ENCODE peak calls at places on chromosomes 2 and 18, in nine cellular contexts. S is psoas muscle, L is left ventricle myocardium inferior, G is fibroblast of mammary gland, V is choroid plexus epithelial cell, J is heart right ventricle, N is PC-3, E is epithelial cell of proximal tubule, I is A549. Z is an unnamed sample.

GRCh38 chr2:236972491-236973379 is 113.0 kb upstream of the COPS8 start:
- DNase-seq in E (peak), S (peak), V (peak), I (peak), G (peak), N (peak), L (peak), J (no peak), Z (peak)

GRCh38 chr2:21333249-21333648 is 209.5 kb downstream of the TDRD15 start:
- DNase-seq in L (no peak), S (no peak), N (no peak), V (no peak), J (no peak), G (no peak), E (no peak), I (no peak), Z (no peak)

GRCh38 chr2:126866451-126866850 is 32.2 kb upstream of the TEX51 start:
- DNase-seq in S (no peak), J (no peak), I (no peak), L (no peak), G (no peak), E (no peak), N (no peak), V (no peak), Z (no peak)

GRCh38 chr18:39872566-39872965 is 2082.5 kb upstream of the PIK3C3 start:
- DNase-seq in J (no peak), L (no peak), I (no peak), E (no peak), S (no peak), V (no peak), N (no peak), G (no peak), Z (no peak)

GRCh38 chr2:231351648-231352047 is 43.9 kb upstream of the B3GNT7 start:
- DNase-seq in J (no peak), L (no peak), I (no peak), G (no peak), S (no peak), E (no peak), N (peak), V (no peak), Z (no peak)

GRCh38 chr2:191908874-191909273 is 62.0 kb upstream of the CAVIN2 start:
- DNase-seq in E (no peak), G (no peak), V (no peak), L (no peak), N (no peak), I (no peak), J (no peak), S (no peak), Z (no peak)

GRCh38 chr2:241993386-241994005 is 124.0 kb downstream of the RTP5 start:
- DNase-seq in L (no peak), V (no peak), N (no peak), E (no peak), I (no peak), S (no peak), G (no peak), J (no peak), Z (no peak)

GRCh38 chr2:74739129-74739528 is 85.1 kb downstream of the SEMA4F start:
- DNase-seq in L (no peak), S (no peak), E (no peak), V (no peak), J (no peak), I (no peak), N (peak), G (no peak), Z (no peak)

GRCh38 chr18:73340135-73340934 is 472.5 kb upstream of the NETO1 start:
- DNase-seq in L (no peak), G (peak), S (no peak), N (peak), V (peak), I (no peak), E (peak), J (no peak), Z (peak)

GRCh38 chr2:47899915-47900314 is 6.4 kb downstream of the FBXO11 start:
- DNase-seq in N (no peak), J (no peak), G (no peak), L (no peak), S (no peak), E (no peak), V (no peak), I (no peak), Z (no peak)

GRCh38 chr2:114368705-114369104 is 73.7 kb upstream of the DPP10 start:
- DNase-seq in J (no peak), E (no peak), V (peak), G (peak), L (no peak), N (no peak), S (no peak), I (no peak), Z (no peak)

GRCh38 chr2:46643951-46644350 is 164.6 kb downstream of the TMEM247 start:
- DNase-seq in L (no peak), I (no peak), V (no peak), G (no peak), N (peak), J (no peak), E (no peak), S (no peak), Z (no peak)

GRCh38 chr18:78554944-78555608 is 424.5 kb upstream of the SALL3 start:
- DNase-seq in E (no peak), G (no peak), I (no peak), N (no peak), J (no peak), L (no peak), V (no peak), S (no peak), Z (no peak)

GRCh38 chr18:32289480-32290075 is 99.7 kb downstream of the MEP1B start:
- DNase-seq in N (peak), E (no peak), V (peak), G (peak), J (peak), L (no peak), I (peak), S (no peak), Z (peak)

GRCh38 chr2:26080356-26080755 is 46.5 kb downstream of the RAB10 start:
- DNase-seq in V (peak), I (no peak), E (no peak), J (no peak), L (no peak), S (no peak), G (no peak), N (peak), Z (no peak)

GRCh38 chr2:132282911-132283310 is 121.2 kb upstream of the ANKRD30BL start:
- DNase-seq in I (no peak), E (no peak), J (no peak), G (no peak), L (no peak), V (no peak), N (no peak), S (no peak), Z (no peak)

GRCh38 chr2:20148841-20149702 is 75.9 kb downstream of the SDC1 start:
- DNase-seq in G (peak), V (peak), E (no peak), I (no peak), S (no peak), L (no peak), J (no peak), N (no peak), Z (peak)

GRCh38 chr2:96819101-96819875 is 3.2 kb downstream of the CNNM3 start:
- DNase-seq in I (no peak), L (peak), S (no peak), G (no peak), E (no peak), V (no peak), N (no peak), J (no peak), Z (no peak)

GRCh38 chr18:27715751-27716150 is 461.2 kb downstream of the CDH2 start:
- DNase-seq in I (no peak), S (no peak), J (no peak), N (no peak), E (no peak), G (no peak), V (peak), L (no peak), Z (no peak)

GRCh38 chr18:79329786-79330185 is 65.9 kb upstream of the NFATC1 start:
- DNase-seq in S (no peak), L (no peak), E (no peak), V (no peak), G (no peak), J (no peak), I (no peak), N (no peak), Z (no peak)

GRCh38 chr2:25355270-25355669 is 13.5 kb upstream of the DNMT3A start:
- DNase-seq in E (no peak), I (no peak), N (no peak), J (no peak), G (no peak), S (no peak), V (no peak), L (no peak), Z (no peak)

GRCh38 chr18:13260114-13260926 is 41.8 kb downstream of the LDLRAD4 start:
- DNase-seq in L (no peak), N (no peak), G (no peak), E (no peak), S (no peak), V (no peak), I (no peak), J (no peak), Z (no peak)

GRCh38 chr2:72236445-72237067 is 88.9 kb upstream of the CYP26B1 start:
- DNase-seq in L (no peak), I (no peak), G (peak), S (no peak), V (peak), J (no peak), E (peak), N (peak), Z (peak)

GRCh38 chr2:120896904-120897303 is 161.2 kb downstream of the GLI2 start:
- DNase-seq in I (no peak), G (no peak), S (no peak), E (no peak), L (no peak), V (no peak), N (no peak), J (no peak), Z (no peak)

GRCh38 chr18:77087391-77088141 is 45.0 kb downstream of the MBP start:
- DNase-seq in J (peak), N (no peak), G (peak), S (peak), I (no peak), L (peak), E (no peak), V (peak), Z (peak)

GRCh38 chr2:139685590-139685989 is 905.4 kb upstream of the NXPH2 start:
- DNase-seq in J (no peak), L (no peak), V (no peak), E (no peak), N (no peak), S (no peak), G (no peak), I (no peak), Z (no peak)

GRCh38 chr18:48834421-48835011 is 116.2 kb downstream of the SMAD7 start:
- DNase-seq in L (peak), V (peak), J (peak), S (peak), G (peak), E (peak), I (peak), N (peak), Z (peak)

GRCh38 chr2:197661626-197662025 is 13.8 kb downstream of the RFTN2 start:
- DNase-seq in E (no peak), V (no peak), S (no peak), I (no peak), L (no peak), N (no peak), J (no peak), G (no peak), Z (no peak)

GRCh38 chr2:54726940-54727339 is 3.5 kb downstream of the EML6 start:
- DNase-seq in L (no peak), G (peak), V (no peak), N (no peak), J (no peak), E (no peak), I (no peak), S (no peak), Z (no peak)

DNA sequence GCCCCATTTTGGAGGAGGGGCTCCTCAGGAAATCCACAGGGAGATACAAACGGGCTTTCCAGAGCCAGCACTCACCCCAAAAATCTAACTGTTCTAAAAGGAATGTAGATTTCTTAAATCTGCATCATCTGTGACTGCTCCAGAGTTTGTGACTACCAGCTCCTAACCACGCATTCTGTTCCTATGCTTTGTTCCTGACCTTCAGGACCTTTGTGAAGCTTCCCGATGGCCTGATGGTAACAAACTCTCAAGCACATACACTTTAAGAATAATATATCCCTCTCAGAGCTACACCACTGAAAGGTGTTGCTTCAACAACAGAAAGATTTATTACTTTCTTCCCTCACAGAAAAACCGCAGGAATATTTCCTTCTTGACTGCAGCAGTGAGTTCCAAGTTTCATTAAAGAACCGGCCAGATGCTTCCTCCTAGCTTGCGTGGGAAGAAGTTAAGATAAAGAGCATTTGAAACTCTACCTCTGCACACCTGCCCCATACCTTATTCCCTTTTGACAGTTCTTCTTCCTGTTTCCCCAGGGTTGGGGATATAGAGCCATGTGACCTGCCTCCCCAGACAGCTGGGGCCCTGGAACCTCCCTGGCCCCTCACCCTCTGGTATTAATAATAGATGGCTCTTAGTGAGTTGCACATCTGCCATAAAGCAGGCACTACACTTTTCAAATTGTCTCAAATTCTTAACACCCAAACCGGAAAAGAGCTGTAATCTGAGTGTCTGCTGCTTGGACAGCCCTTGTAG is 40.2 kb upstream of the EML4 start:
- DNase-seq in E (no peak), G (peak), S (no peak), I (no peak), J (no peak), V (peak), N (no peak), L (no peak), Z (peak)
- H3K4me3 ChIP-seq in E (no peak), G (no peak), S (no peak), I (no peak), J (no peak), V (no peak), N (no peak), L (no peak), Z (no peak)

DNA sequence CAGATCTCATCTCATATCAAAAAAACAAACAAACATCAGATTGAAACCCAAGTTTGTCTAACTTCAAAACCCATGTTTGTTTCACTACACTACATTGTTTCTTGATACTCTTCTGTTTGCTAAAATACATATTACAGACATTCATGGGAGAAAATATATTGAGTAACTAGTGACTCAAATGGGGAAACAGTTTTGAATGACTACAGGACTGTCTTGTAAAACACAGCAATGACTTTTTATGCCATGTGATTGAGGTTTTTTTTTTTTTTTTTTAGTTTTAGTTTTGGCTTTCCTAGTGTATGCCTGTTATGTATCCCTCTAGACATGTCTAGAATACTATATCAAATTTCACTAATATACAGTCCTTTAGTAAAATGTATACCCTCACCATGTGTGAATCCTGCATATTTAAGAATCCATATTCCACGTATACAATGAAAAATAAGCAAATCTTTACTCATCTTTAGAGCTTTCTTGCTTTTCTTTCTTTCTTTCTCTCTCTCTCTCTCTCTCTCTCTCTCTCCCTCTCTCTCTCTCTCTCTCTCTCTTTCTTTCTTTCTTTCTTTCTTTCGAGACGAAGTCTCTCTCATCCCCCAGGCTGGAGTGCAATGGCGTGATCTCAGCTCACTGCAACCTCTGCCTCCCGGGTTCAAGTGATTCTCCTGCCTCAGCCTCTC is 46.6 kb upstream of the SERTAD2 start:
- DNase-seq in J (no peak), V (no peak), I (no peak), E (no peak), S (no peak), L (no peak), G (peak), N (peak), Z (peak)
- TF ChIP-seq CTCF in J (no peak), V (no peak), I (no peak), E (no peak), S (no peak), L (no peak), G (no peak), N (no peak), Z (no peak)

GRCh38 chr2:88859461-88859860 is 168.0 kb downstream of the RPIA start:
- DNase-seq in J (no peak), S (no peak), N (no peak), G (no peak), L (no peak), I (no peak), E (no peak), V (no peak), Z (no peak)
- H3K4me3 ChIP-seq in J (no peak), S (peak), N (no peak), G (no peak), L (no peak), I (no peak), E (no peak), V (no peak), Z (no peak)

GRCh38 chr2:167550448-167550847 is 662.2 kb downstream of the XIRP2 start:
- DNase-seq in G (peak), N (peak), I (peak), L (no peak), V (peak), E (peak), J (no peak), S (no peak), Z (no peak)
- TF ChIP-seq CTCF in G (peak), N (peak), I (peak), L (peak), V (peak), E (peak), J (peak), S (peak), Z (peak)

GRCh38 chr2:39432701-39433100 is 4.4 kb downstream of the MAP4K3 start:
- DNase-seq in L (no peak), G (no peak), E (no peak), I (no peak), J (no peak), S (no peak), V (no peak), N (no peak), Z (no peak)

GRCh38 chr2:39433586-39434195 is 3.4 kb downstream of the MAP4K3 start:
- DNase-seq in S (no peak), E (no peak), N (peak), J (no peak), V (peak), L (no peak), G (peak), I (no peak), Z (peak)

GRCh38 chr2:39435254-39435653 is 1.8 kb downstream of the MAP4K3 start:
- DNase-seq in I (no peak), J (no peak), E (no peak), N (no peak), G (no peak), S (no peak), V (peak), L (no peak), Z (no peak)

GRCh38 chr2:39435974-39436591 is 1.0 kb downstream of the MAP4K3 start:
- DNase-seq in N (peak), V (peak), S (peak), E (no peak), G (peak), I (peak), L (no peak), J (peak), Z (peak)

GRCh38 chr2:39434233-39434897 is 2.7 kb downstream of the MAP4K3 start:
- DNase-seq in I (no peak), N (no peak), S (no peak), E (no peak), V (no peak), J (no peak), G (no peak), L (no peak), Z (no peak)
- H3K4me3 ChIP-seq in I (no peak), N (peak), S (peak), E (no peak), V (peak), J (peak), G (no peak), L (peak), Z (peak)

DNA sequence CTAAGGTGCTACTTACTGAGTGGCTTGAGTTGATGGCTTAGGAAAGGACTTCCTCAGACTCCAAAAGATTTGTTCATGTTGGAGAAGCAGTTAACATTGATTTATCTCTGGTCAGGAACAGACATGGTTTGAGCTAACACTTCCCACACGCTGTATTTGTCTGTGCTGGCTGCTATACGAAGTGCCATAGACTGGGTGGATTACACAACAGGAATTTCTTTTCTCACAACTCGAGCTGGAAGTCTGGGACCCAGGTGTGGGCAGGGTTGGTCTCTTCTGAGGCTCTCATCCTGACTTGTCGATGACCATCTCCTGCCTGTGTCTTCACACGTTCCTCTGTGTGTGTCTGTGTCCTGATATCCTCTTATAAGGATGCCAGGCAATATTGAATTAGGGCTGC is 163.4 kb upstream of the BCL2L11 start:
- DNase-seq in V (no peak), N (no peak), L (no peak), J (no peak), S (no peak), E (no peak), I (no peak), G (no peak), Z (no peak)
- TF ChIP-seq CTCF in V (no peak), N (no peak), L (no peak), J (no peak), S (no peak), E (no peak), I (no peak), G (no peak), Z (no peak)

GRCh38 chr2:10286216-10287037 is 16.3 kb upstream of the HPCAL1 start:
- DNase-seq in N (peak), S (no peak), J (no peak), G (no peak), V (no peak), I (no peak), L (peak), E (no peak), Z (no peak)

GRCh38 chr2:10284108-10284870 is 18.4 kb upstream of the HPCAL1 start:
- DNase-seq in I (no peak), J (no peak), N (no peak), S (no peak), G (no peak), V (no peak), L (no peak), E (no peak), Z (no peak)

GRCh38 chr2:10287766-10288165 is 14.9 kb upstream of the HPCAL1 start:
- DNase-seq in N (no peak), V (no peak), L (no peak), J (no peak), S (no peak), I (no peak), E (no peak), G (no peak), Z (no peak)

GRCh38 chr2:10285191-10285577 is 17.5 kb upstream of the HPCAL1 start:
- DNase-seq in J (no peak), I (no peak), E (no peak), V (peak), S (no peak), L (no peak), N (no peak), G (no peak), Z (no peak)

DNA sequence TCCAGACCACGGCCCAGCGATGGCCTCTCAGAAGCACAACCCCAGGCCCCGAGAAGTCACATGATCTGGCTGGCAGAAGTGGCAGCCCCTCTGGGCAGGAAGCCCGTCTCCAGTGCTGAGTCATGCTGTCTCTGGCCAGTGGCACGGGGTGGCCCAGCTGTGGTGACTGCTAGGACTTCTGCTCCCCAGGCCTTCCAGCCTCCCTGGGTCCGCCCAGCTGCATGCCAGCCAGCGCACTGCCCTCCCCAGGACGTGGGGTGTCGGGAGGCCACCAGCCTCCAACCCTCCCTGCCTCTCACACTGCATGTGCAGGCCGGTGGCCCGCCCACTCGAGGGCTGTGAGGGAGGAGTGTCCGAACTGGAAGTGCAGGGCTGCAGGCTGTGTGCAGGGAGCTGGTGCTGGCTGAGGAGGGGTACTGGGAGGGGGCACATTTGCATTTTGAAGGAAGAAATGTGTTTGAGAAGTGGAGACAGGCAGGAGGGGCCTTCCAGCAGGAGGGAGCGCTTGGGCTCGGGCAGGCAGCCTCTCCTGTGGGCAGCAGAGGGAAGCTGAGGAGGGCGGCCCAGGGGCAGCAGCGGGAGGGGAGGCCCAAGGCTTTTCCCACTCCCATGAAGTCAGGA is 17.0 kb upstream of the HPCAL1 start:
- DNase-seq in V (peak), N (peak), S (peak), L (peak), J (peak), G (peak), E (no peak), I (peak), Z (peak)
- H3K4me3 ChIP-seq in V (no peak), N (no peak), S (no peak), L (no peak), J (no peak), G (no peak), E (no peak), I (no peak), Z (no peak)

Z was measured in AG10803.